ENCODE peak calls at places on chromosomes 3 and 15, in four cellular contexts. M is M059J; Z is stimulated activated CD4-positive, alpha-beta T cell treated with anti-CD3 and anti-CD28 coated beads, Interleukin-12 subunit alpha, Interleukin-12 subunit beta, amount 100 ng/mL, for 48 hours; C is activated CD4-positive, alpha-beta T cell treated with anti-CD3 and anti-CD28 coated beads, Interleukin-2, amount 50 U/mL, for 1 hour. N is an unnamed sample.

GRCh38 chr3:188861847-188862740 is 309.7 kb upstream of the TPRG1 start:
- DNase-seq in C (no peak), Z (no peak), M (peak), N (peak)

GRCh38 chr3:115217678-115218451 is 70.8 kb upstream of the ZBTB20 start:
- DNase-seq in M (peak), C (no peak), Z (peak), N (peak)

GRCh38 chr15:57272770-57273357 is 103.4 kb upstream of the CGNL1 start:
- DNase-seq in Z (no peak), C (no peak), M (no peak), N (no peak)

GRCh38 chr3:36700537-36701248 is 63.7 kb downstream of the DCLK3 start:
- DNase-seq in M (peak), C (peak), Z (peak), N (peak)

GRCh38 chr3:113783980-113784379 is 37.1 kb downstream of the ATP6V1A start:
- DNase-seq in Z (no peak), M (peak), C (no peak), N (peak)

GRCh38 chr15:61195116-61196002 is 33.7 kb downstream of the RORA start:
- DNase-seq in M (peak), Z (peak), C (no peak), N (peak)

GRCh38 chr15:72902245-72902928 is 118.8 kb upstream of the ADPGK start:
- DNase-seq in C (no peak), Z (no peak), M (peak), N (no peak)

GRCh38 chr15:57237282-57237642 is 139.0 kb upstream of the CGNL1 start:
- DNase-seq in M (no peak), Z (no peak), C (no peak), N (no peak)

GRCh38 chr3:182810574-182811268 is 17.4 kb downstream of the ATP11B start:
- DNase-seq in Z (no peak), C (no peak), M (no peak), N (peak)

GRCh38 chr3:18987862-18988447 is 160.4 kb upstream of the KCNH8 start:
- DNase-seq in Z (no peak), M (no peak), C (no peak), N (no peak)

GRCh38 chr15:57003418-57003817 is 85.0 kb downstream of the TCF12 start:
- DNase-seq in Z (no peak), M (peak), C (no peak), N (peak)

GRCh38 chr3:33868309-33868708 is 69.9 kb downstream of the PDCD6IP start:
- DNase-seq in M (no peak), C (no peak), Z (no peak), N (no peak)

GRCh38 chr15:63054281-63054683 is 11.7 kb downstream of the TPM1 start:
- DNase-seq in Z (no peak), M (peak), C (no peak), N (peak)

GRCh38 chr3:172317984-172318383 is 130.3 kb downstream of the GHSR start:
- DNase-seq in M (peak), C (no peak), Z (no peak), N (peak)

GRCh38 chr15:91468861-91469260 is 368.8 kb downstream of the SV2B start:
- DNase-seq in M (no peak), C (no peak), Z (no peak), N (no peak)

GRCh38 chr15:55389276-55389631 is 18.9 kb downstream of the CCPG1 start:
- DNase-seq in C (no peak), M (peak), Z (no peak), N (no peak)

GRCh38 chr3:131543714-131544113 is 40.9 kb upstream of the MRPL3 start:
- DNase-seq in Z (no peak), C (no peak), M (peak), N (peak)

GRCh38 chr15:94674251-94674650 is 442.9 kb downstream of the MCTP2 start:
- DNase-seq in Z (no peak), M (peak), C (no peak), N (peak)

GRCh38 chr3:39146083-39146501 is 7.3 kb downstream of the CSRNP1 start:
- DNase-seq in Z (no peak), C (no peak), M (no peak), N (no peak)

GRCh38 chr3:7874116-7874515 is 627.5 kb upstream of the LMCD1 start:
- DNase-seq in Z (no peak), M (no peak), C (no peak), N (peak)

GRCh38 chr15:76533995-76534394 is 197.4 kb downstream of the ISL2 start:
- DNase-seq in M (peak), Z (no peak), C (no peak), N (no peak)

GRCh38 chr3:176987901-176988300 is 209.4 kb downstream of the TBL1XR1 start:
- DNase-seq in C (no peak), M (peak), Z (no peak), N (no peak)

GRCh38 chr15:69398541-69398940 is 15.6 kb upstream of the KIF23 start:
- DNase-seq in C (no peak), Z (no peak), M (peak), N (no peak)

GRCh38 chr3:167067844-167068161 is 312.3 kb downstream of the ZBBX start:
- DNase-seq in Z (no peak), C (no peak), M (no peak), N (no peak)

GRCh38 chr15:42130246-42130986 is 26.0 kb downstream of the PLA2G4F start:
- DNase-seq in Z (no peak), M (no peak), C (no peak), N (no peak)

GRCh38 chr3:46903341-46904302 is 26.1 kb downstream of the PTH1R start:
- DNase-seq in M (peak), C (no peak), Z (no peak), N (peak)

GRCh38 chr3:114213669-114214541 is 23.5 kb downstream of the ZNF80 start:
- DNase-seq in Z (peak), M (peak), C (peak), N (peak)

GRCh38 chr15:76988874-76989780 is 5.8 kb upstream of the PSTPIP1 start:
- DNase-seq in Z (no peak), C (no peak), M (no peak), N (no peak)

GRCh38 chr3:41304603-41305002 is 105.3 kb downstream of the CTNNB1 start:
- DNase-seq in C (no peak), M (peak), Z (no peak), N (peak)

GRCh38 chr15:81413851-81414250 is 39.8 kb upstream of the TMC3 start:
- DNase-seq in M (no peak), Z (no peak), C (no peak), N (no peak)

GRCh38 chr3:160400631-160401150 is 1.2 kb downstream of the SMC4 start:
- DNase-seq in C (no peak), M (peak), Z (no peak), N (no peak)

GRCh38 chr15:71638876-71639275 is 171.5 kb upstream of the NR2E3 start:
- DNase-seq in M (no peak), Z (no peak), C (no peak), N (no peak)